ENCODE peak calls at places on chromosomes 6 and 20, in six cellular contexts. J is heart right ventricle, U is pancreas, F is IMR-90, Z is ovary, R is upper lobe of right lung. Y is an unnamed sample. For H3K4me1, the result is how much of the 10 kb centered on the place peaks cover.

GRCh38 chr6:40733290-40733689 is 146.1 kb upstream of the LRFN2 start:
- DNase-seq in F (no peak), J (no peak), Z (no peak), U (no peak), R (no peak), Y (no peak)

GRCh38 chr6:155583997-155584396 is 128.4 kb upstream of the NOX3 start:
- DNase-seq in U (no peak), Z (no peak), J (no peak), F (no peak), R (no peak), Y (no peak)

GRCh38 chr6:11535801-11536230 is 1.7 kb upstream of the TMEM170B start:
- DNase-seq in Z (no peak), F (peak), U (peak), R (no peak), J (no peak), Y (no peak)

GRCh38 chr6:15358579-15359327 is 112.9 kb downstream of the JARID2 start:
- DNase-seq in R (no peak), Z (no peak), U (no peak), J (no peak), F (peak), Y (no peak)

GRCh38 chr6:150081702-150082101 is 12.8 kb upstream of the ULBP3 start:
- DNase-seq in J (no peak), U (no peak), F (no peak), Z (no peak), R (no peak), Y (no peak)

GRCh38 chr20:50338479-50339195 is 148.0 kb downstream of the CEBPB start:
- DNase-seq in R (no peak), F (peak), J (no peak), U (no peak), Z (no peak), Y (no peak)

GRCh38 chr6:235763-236360 is 56.4 kb upstream of the DUSP22 start:
- DNase-seq in U (no peak), J (peak), R (no peak), Z (no peak), F (peak), Y (no peak)

GRCh38 chr6:105873256-105873704 is 212.9 kb upstream of the PRDM1 start:
- DNase-seq in U (no peak), Z (no peak), J (no peak), F (no peak), R (no peak), Y (no peak)

GRCh38 chr6:24851086-24851485 is 52.4 kb upstream of the ARMH2 start:
- DNase-seq in Z (no peak), J (no peak), U (no peak), F (no peak), R (no peak), Y (no peak)

GRCh38 chr20:45189067-45189611 is 14.4 kb downstream of the PI3 start:
- DNase-seq in Z (no peak), J (no peak), R (no peak), F (no peak), U (peak), Y (no peak)

GRCh38 chr6:167795321-167795811 is 31.3 kb upstream of the AFDN start:
- DNase-seq in Z (no peak), U (no peak), F (no peak), J (no peak), R (no peak), Y (no peak)

GRCh38 chr6:167797079-167797870 is 29.4 kb upstream of the AFDN start:
- DNase-seq in U (no peak), R (no peak), F (no peak), J (no peak), Z (no peak), Y (no peak)

GRCh38 chr6:167796668-167797031 is 30.1 kb upstream of the AFDN start:
- DNase-seq in U (no peak), F (no peak), Z (no peak), R (no peak), J (no peak), Y (no peak)

GRCh38 chr6:167794386-167795157 is 32.1 kb upstream of the AFDN start:
- DNase-seq in Z (no peak), J (no peak), F (no peak), U (peak), R (no peak), Y (no peak)

GRCh38 chr6:167795874-167796667 is 30.6 kb upstream of the AFDN start:
- DNase-seq in U (peak), R (no peak), Z (no peak), F (no peak), J (peak), Y (no peak)
- H3K4me3 ChIP-seq in U (peak), R (peak), Z (no peak), F (no peak), J (peak), Y (peak)

GRCh38 chr20:3890999-3891929 is 2.1 kb downstream of the PANK2 start:
- DNase-seq in J (no peak), Z (no peak), F (no peak), R (peak), U (no peak), Y (no peak)
- H3K4me1 ChIP-seq in J (half or more), Z (under half), F (under half), R (half or more), U (under half), Y (half or more)

GRCh38 chr6:138570716-138571020 is 71.4 kb upstream of the NHSL1 start:
- DNase-seq in J (no peak), R (no peak), F (peak), U (no peak), Z (no peak), Y (no peak)
- H3K4me3 ChIP-seq in J (peak), R (peak), F (peak), U (peak), Z (no peak), Y (peak)

GRCh38 chr20:13028001-13028400 is 19.2 kb downstream of the SPTLC3 start:
- DNase-seq in J (no peak), Z (no peak), F (no peak), U (no peak), R (no peak), Y (no peak)
- H3K4me1 ChIP-seq in J (under half), Z (under half), F (under half), U (under half), R (under half), Y (under half)

GRCh38 chr20:56807118-56807517 is 178.0 kb downstream of the TFAP2C start:
- DNase-seq in R (no peak), F (no peak), Z (no peak), U (no peak), J (no peak), Y (no peak)

GRCh38 chr20:56808119-56808725 is 179.1 kb downstream of the TFAP2C start:
- DNase-seq in U (no peak), J (no peak), F (no peak), R (no peak), Z (no peak), Y (no peak)

GRCh38 chr20:56808732-56809131 is 179.6 kb downstream of the TFAP2C start:
- DNase-seq in Z (no peak), R (no peak), J (no peak), F (no peak), U (no peak), Y (no peak)

GRCh38 chr20:56809668-56810067 is 180.6 kb downstream of the TFAP2C start:
- DNase-seq in F (no peak), U (no peak), Z (no peak), R (no peak), J (no peak), Y (no peak)

DNA sequence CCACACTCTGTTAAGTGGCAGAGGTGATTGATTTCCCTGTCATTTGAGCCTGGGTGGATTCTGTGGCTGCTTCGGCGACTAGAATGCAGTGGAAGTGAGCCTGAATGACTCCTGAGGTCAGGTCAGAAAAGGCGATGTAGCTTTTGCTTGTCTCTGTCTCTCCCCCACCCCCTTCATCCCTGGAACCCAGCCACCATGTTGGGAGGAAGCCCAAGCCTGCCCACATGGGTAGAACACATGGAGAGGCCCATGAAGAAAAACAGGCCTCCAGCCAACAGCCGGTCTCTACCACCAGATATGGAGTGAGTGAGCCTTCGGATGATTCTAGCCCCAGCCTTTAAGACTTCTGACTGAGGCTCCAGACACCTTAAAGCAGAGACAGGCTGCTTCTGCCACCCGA is 181.0 kb downstream of the TFAP2C start:
- DNase-seq in R (no peak), U (no peak), Z (no peak), F (no peak), J (no peak), Y (no peak)
- H3K4me3 ChIP-seq in R (no peak), U (no peak), Z (no peak), F (no peak), J (no peak), Y (no peak)

Y was measured in tibial artery.